ENCODE peak calls at places on chromosomes 6 and 20, in seven cellular contexts. T, M, G, X, O, E and J are unnamed samples.

GRCh38 chr6:28212510-28213212 is 12.4 kb upstream of the ZSCAN9 start:
- DNase-seq in X (peak; percentile 70), G (peak; percentile 85), T (peak; percentile 76), O (peak; percentile 2), E (peak; percentile 75), M (peak; percentile 62), J (peak; percentile 91)

GRCh38 chr6:8837343-8837742 is 402.0 kb upstream of the SLC35B3 start:
- DNase-seq in G (no peak), O (no peak), E (no peak), M (no peak), T (no peak), X (no peak), J (no peak)

GRCh38 chr20:9140172-9140760 is 71.4 kb downstream of the PLCB4 start:
- DNase-seq in E (no peak), G (no peak), T (no peak), O (no peak), M (no peak), X (no peak), J (no peak)

GRCh38 chr6:33818293-33818692 is 14.5 kb upstream of the MLN start:
- DNase-seq in T (no peak), G (no peak), O (no peak), X (no peak), E (no peak), M (no peak), J (no peak)

GRCh38 chr20:19735446-19735845 is 22.6 kb upstream of the RIN2 start:
- DNase-seq in M (peak; percentile 69), T (peak; percentile 64), E (peak; percentile 92), O (no peak), G (peak; percentile 88), X (no peak), J (peak; percentile 91)

GRCh38 chr20:34525709-34526416 is 9.6 kb downstream of the DYNLRB1 start:
- DNase-seq in M (peak; percentile 91), X (no peak), G (peak; percentile 98), T (peak; percentile 85), O (no peak), E (peak; percentile 99), J (peak; percentile 99)

GRCh38 chr6:43014434-43014909 is 423 bp downstream of the KLHDC3 start:
- DNase-seq in G (peak; percentile 36), T (no peak), E (peak; percentile 46), O (no peak), X (no peak), M (peak; percentile 38), J (peak; percentile 45)

GRCh38 chr6:168574699-168575195 is 133.8 kb downstream of the SMOC2 start:
- DNase-seq in E (peak; percentile 14), O (no peak), X (no peak), G (no peak), T (peak; percentile 71), M (peak; percentile 40), J (no peak)

GRCh38 chr20:53586640-53587039 is 7.0 kb downstream of the ZNF217 start:
- DNase-seq in O (no peak), M (no peak), T (no peak), E (no peak), X (no peak), G (no peak), J (no peak)

GRCh38 chr6:168469198-168469943 is 28.4 kb downstream of the SMOC2 start:
- DNase-seq in M (no peak), E (peak; percentile 1), G (no peak), X (no peak), T (no peak), O (no peak), J (peak; percentile 11)

GRCh38 chr6:35669441-35669776 is 19.3 kb downstream of the FKBP5 start:
- DNase-seq in T (no peak), G (peak; percentile 66), X (no peak), E (peak; percentile 69), M (no peak), O (peak; percentile 30), J (no peak)

GRCh38 chr6:69232506-69233194 is 564.2 kb downstream of the LMBRD1 start:
- DNase-seq in M (peak; percentile 90), T (peak; percentile 81), G (peak; percentile 71), E (peak; percentile 76), X (peak; percentile 78), O (peak; percentile 18), J (peak; percentile 43)

GRCh38 chr6:109202409-109203264 is 107.3 kb downstream of the CEP57L1 start:
- DNase-seq in E (no peak), O (no peak), G (peak; percentile 5), M (no peak), X (no peak), T (no peak), J (peak; percentile 28)

GRCh38 chr6:158039571-158040050 is 57.9 kb downstream of the SYNJ2 start:
- DNase-seq in M (no peak), G (peak; percentile 91), E (no peak), X (no peak), T (peak; percentile 38), O (no peak), J (peak; percentile 59)

GRCh38 chr6:138509371-138509770 is 10.1 kb upstream of the NHSL1 start:
- DNase-seq in T (peak; percentile 57), E (peak; percentile 68), G (peak; percentile 46), O (peak; percentile 60), X (no peak), M (peak; percentile 64), J (peak; percentile 68)

GRCh38 chr6:36120979-36121706 is 9.2 kb upstream of the MAPK13 start:
- DNase-seq in G (no peak), E (peak; percentile 61), X (no peak), M (peak; percentile 70), T (peak; percentile 85), O (peak; percentile 67), J (peak; percentile 47)

GRCh38 chr6:109239918-109240321 is 142.3 kb downstream of the CD164 start:
- DNase-seq in M (no peak), E (no peak), G (peak; percentile 18), T (no peak), X (no peak), O (no peak), J (no peak)

GRCh38 chr6:37538107-37538506 is 38.4 kb upstream of the CCDC167 start:
- DNase-seq in T (no peak), O (no peak), X (no peak), E (no peak), G (no peak), M (no peak), J (no peak)

GRCh38 chr6:37535701-37536461 is 36.2 kb upstream of the CCDC167 start:
- DNase-seq in E (no peak), O (peak; percentile 45), X (no peak), T (peak; percentile 36), G (no peak), M (peak; percentile 43), J (no peak)

GRCh38 chr6:37540390-37540789 is 40.7 kb upstream of the CCDC167 start:
- DNase-seq in E (no peak), T (no peak), X (no peak), G (no peak), M (no peak), O (no peak), J (no peak)

GRCh38 chr6:37539706-37540352 is 40.1 kb upstream of the CCDC167 start:
- DNase-seq in T (no peak), M (no peak), G (no peak), O (no peak), E (no peak), X (no peak), J (no peak)

GRCh38 chr6:37536462-37537225 is 37.0 kb upstream of the CCDC167 start:
- DNase-seq in E (no peak), X (no peak), T (no peak), G (no peak), M (no peak), O (no peak), J (no peak)
- H3K4me3 ChIP-seq in E (no peak overlapping the region), X (peak overlapping the region; percentile 7), T (no peak overlapping the region), G (no peak overlapping the region), M (peak overlapping the region; percentile 26), O (no peak overlapping the region), J (no peak overlapping the region)

GRCh38 chr6:2763876-2764540 is 1.2 kb upstream of the WRNIP1 start:
- DNase-seq in T (peak; percentile 53), E (no peak), M (no peak), O (no peak), G (no peak), X (no peak), J (no peak)

GRCh38 chr6:2765166-2765895 is at the start of gene WRNIP1:
- DNase-seq in M (peak; percentile 99), E (peak; percentile 99), X (peak; percentile 99), G (peak; percentile 99), T (peak; percentile 98), O (peak; percentile 99), J (peak; percentile 98)

GRCh38 chr6:2764610-2765165 is 505 bp upstream of the WRNIP1 start:
- DNase-seq in O (peak; percentile 53), E (peak; percentile 75), T (peak; percentile 71), X (no peak), G (peak; percentile 69), M (peak; percentile 76), J (peak; percentile 69)

GRCh38 chr6:2760882-2761842 is 4.0 kb upstream of the WRNIP1 start:
- DNase-seq in O (peak; percentile 28), X (no peak), T (no peak), M (no peak), E (no peak), G (no peak), J (no peak)

DNA sequence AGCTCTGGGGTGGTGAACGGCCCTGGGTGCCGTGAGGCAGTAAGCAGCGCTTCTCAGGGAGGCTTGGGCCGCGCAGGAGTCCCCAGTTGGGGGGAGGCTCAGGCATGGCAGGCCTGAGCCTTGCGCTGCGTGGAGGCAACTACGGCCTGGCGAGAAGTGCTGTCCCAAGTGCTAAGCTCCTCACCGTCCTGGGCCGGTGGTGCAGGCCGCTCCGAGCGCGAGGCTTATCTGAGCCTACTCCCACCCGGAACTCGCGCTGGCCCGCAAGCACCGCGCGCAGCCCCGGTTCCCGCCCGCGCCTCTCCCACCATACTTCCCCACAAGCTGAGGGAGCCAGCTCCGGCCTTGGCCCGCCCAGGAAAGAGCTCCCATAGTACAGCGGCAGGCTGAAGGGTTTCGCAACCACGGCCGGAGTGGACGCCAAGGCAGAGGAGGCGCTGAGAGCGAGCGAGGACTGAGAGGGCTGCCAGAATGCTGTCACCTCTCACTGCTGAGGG is 1.8 kb upstream of the WRNIP1 start:
- DNase-seq in O (no peak), G (no peak), T (peak; percentile 60), M (no peak), X (no peak), E (no peak), J (no peak)
- H3K4me3 ChIP-seq in O (no peak overlapping the region), G (no peak overlapping the region), T (no peak overlapping the region), M (no peak overlapping the region), X (no peak overlapping the region), E (no peak overlapping the region), J (no peak overlapping the region)

DNA sequence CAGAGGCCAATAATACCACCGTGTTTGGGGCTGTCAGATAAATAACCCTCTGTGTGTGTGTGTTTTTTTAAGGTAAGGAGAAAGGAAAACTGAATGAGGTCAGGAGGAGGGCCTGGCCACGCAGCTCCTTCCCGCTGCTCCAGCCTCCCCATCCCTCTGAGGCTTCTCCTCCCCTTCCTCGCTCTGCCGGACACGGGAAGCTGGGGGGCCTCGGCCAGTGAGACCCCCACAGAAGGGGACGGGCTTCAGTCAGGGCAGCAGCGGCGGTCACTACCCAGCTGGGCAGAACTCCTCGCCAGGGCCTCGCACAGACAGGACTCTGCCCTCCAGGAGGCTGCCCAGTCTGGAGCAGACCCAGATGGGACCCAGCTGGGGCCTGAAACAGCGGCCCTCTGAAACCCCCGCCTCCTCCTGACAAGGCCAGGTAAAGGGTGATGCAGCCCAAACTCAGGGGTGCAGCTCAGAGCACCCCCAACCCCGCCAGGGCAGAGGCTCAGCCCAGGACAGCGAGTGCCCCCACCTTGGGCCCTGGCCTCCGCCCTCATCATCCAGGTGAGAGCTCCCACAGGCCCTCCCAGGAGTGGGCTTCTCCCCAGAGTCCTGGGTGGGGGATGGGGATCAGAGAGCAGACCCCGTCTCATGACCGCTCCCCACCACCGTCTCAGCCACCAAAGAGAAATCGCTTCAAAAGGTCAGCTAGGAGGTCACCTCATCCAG is 2.3 kb downstream of the EEF1A2 start:
- DNase-seq in X (no peak), T (no peak), M (no peak), G (no peak), O (no peak), E (no peak), J (no peak)
- H3K4me3 ChIP-seq in X (no peak overlapping the region), T (no peak overlapping the region), M (no peak overlapping the region), G (no peak overlapping the region), O (no peak overlapping the region), E (peak overlapping the region; percentile 24), J (no peak overlapping the region)

GRCh38 chr6:11197175-11197535 is 35.3 kb downstream of the NEDD9 start:
- DNase-seq in M (no peak), G (peak; percentile 82), E (peak; percentile 79), X (peak; percentile 37), O (no peak), T (no peak), J (peak; percentile 77)
- H3K4me3 ChIP-seq in M (no peak overlapping the region), G (no peak overlapping the region), E (no peak overlapping the region), X (no peak overlapping the region), O (no peak overlapping the region), T (no peak overlapping the region), J (no peak overlapping the region)